ENCODE peak calls at places on chromosomes 2 and 18, in seven cellular contexts. J is HCT116, Z is IMR-90, C is GM23338, Y is astrocyte, X is uterus, N is stomach. E is an unnamed sample.

GRCh38 chr2:176892818-176893217 is 319.8 kb upstream of the HNRNPA3 start:
- DNase-seq in J (no peak), Z (no peak), C (no peak), Y (no peak), X (no peak), N (no peak), E (no peak)

GRCh38 chr18:75393721-75394120 is 33.8 kb downstream of the SMIM21 start:
- DNase-seq in J (no peak), Z (no peak), C (no peak), Y (no peak), X (no peak), N (no peak), E (no peak)

GRCh38 chr2:43135583-43135982 is 90.8 kb downstream of the ZFP36L2 start:
- DNase-seq in J (no peak), Z (no peak), C (no peak), Y (no peak), X (no peak), N (no peak), E (no peak)

GRCh38 chr18:44758821-44759624 is 78.3 kb downstream of the SETBP1 start:
- DNase-seq in J (no peak), Z (no peak), C (no peak), Y (no peak), X (no peak), N (no peak), E (no peak)

GRCh38 chr18:68035709-68036522 is 519.4 kb upstream of the DSEL start:
- DNase-seq in J (no peak), Z (peak), C (no peak), Y (peak), X (no peak), N (no peak), E (no peak)

GRCh38 chr18:22988208-22988607 is 55.1 kb downstream of the RBBP8 start:
- DNase-seq in J (no peak), Z (no peak), C (no peak), Y (no peak), X (no peak), N (no peak), E (no peak)

GRCh38 chr2:121480826-121481225 is 49.9 kb upstream of the RNU4ATAC start:
- DNase-seq in J (no peak), Z (peak), C (no peak), Y (peak), X (peak), N (no peak), E (peak)

GRCh38 chr2:10267551-10268465 is 34.9 kb upstream of the HPCAL1 start:
- DNase-seq in J (no peak), Z (no peak), C (peak), Y (no peak), X (peak), N (peak), E (peak)

GRCh38 chr18:76212958-76213357 is 282.1 kb downstream of the ZNF516 start:
- DNase-seq in J (no peak), Z (no peak), C (peak), Y (no peak), X (no peak), N (no peak), E (no peak)

GRCh38 chr18:43279015-43279758 is 1.9 kb upstream of the SYT4 start:
- DNase-seq in J (no peak), Z (no peak), C (peak), Y (peak), X (no peak), N (no peak), E (no peak)

GRCh38 chr2:159982270-159982669 is 80.1 kb downstream of the PLA2R1 start:
- DNase-seq in J (no peak), Z (peak), C (no peak), Y (peak), X (peak), N (no peak), E (peak)

GRCh38 chr2:11500702-11501303 is 33.0 kb upstream of the GREB1 start:
- DNase-seq in J (no peak), Z (no peak), C (no peak), Y (no peak), X (peak), N (no peak), E (no peak)

GRCh38 chr18:55419939-55420664 is 167.9 kb downstream of the TCF4 start:
- DNase-seq in J (no peak), Z (no peak), C (no peak), Y (peak), X (no peak), N (no peak), E (no peak)

GRCh38 chr2:183408562-183408961 is 284.3 kb downstream of the NUP35 start:
- DNase-seq in J (no peak), Z (no peak), C (peak), Y (no peak), X (no peak), N (no peak), E (no peak)

GRCh38 chr2:48227617-48228344 is 302.2 kb upstream of the STON1 start:
- DNase-seq in J (no peak), Z (no peak), C (no peak), Y (no peak), X (no peak), N (no peak), E (no peak)

GRCh38 chr2:127637725-127638252 is 8.2 kb upstream of the GPR17 start:
- DNase-seq in J (peak), Z (peak), C (peak), Y (peak), X (peak), N (no peak), E (no peak)

GRCh38 chr2:7692657-7693161 is 775.5 kb downstream of the RNF144A start:
- DNase-seq in J (no peak), Z (peak), C (no peak), Y (peak), X (no peak), N (no peak), E (no peak)

GRCh38 chr2:137644689-137645088 is 319.6 kb upstream of the HNMT start:
- DNase-seq in J (no peak), Z (no peak), C (no peak), Y (no peak), X (no peak), N (no peak), E (no peak)

GRCh38 chr18:2717407-2717806 is 61.9 kb downstream of the SMCHD1 start:
- DNase-seq in J (no peak), Z (no peak), C (no peak), Y (no peak), X (no peak), N (no peak), E (no peak)

GRCh38 chr2:223896751-223897320 is 48.3 kb downstream of the WDFY1 start:
- DNase-seq in J (no peak), Z (peak), C (no peak), Y (peak), X (no peak), N (no peak), E (no peak)

GRCh38 chr2:206480620-206481019 is 37.3 kb downstream of the ADAM23 start:
- DNase-seq in J (no peak), Z (no peak), C (no peak), Y (no peak), X (no peak), N (no peak), E (no peak)

DNA sequence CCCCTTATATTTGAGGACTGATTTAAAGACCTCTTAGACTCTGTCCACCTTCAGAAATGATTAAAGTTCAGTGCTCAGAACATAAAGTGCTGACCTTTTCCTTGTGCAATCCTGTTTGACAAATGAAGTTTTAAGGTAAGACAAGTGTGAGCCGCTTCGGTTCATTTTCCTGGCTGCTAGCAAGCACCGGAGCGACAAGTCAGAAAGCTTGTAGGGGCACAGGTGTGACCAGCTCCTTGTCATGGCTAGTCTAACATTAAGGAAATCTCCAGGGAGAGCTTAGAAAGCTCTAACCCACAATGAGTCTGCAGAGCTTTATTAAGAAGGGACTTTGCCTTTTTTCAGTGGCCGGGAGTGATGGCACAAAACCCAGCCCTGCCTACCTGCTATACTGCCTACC is 2.3 kb upstream of the NCKAP5 start:
- DNase-seq in J (no peak), Z (no peak), C (peak), Y (no peak), X (no peak), N (no peak), E (no peak)
- H3K27ac ChIP-seq in J (no peak), Z (no peak), C (peak), Y (no peak), X (no peak), N (no peak), E (no peak)

GRCh38 chr18:31396796-31397195 is 20.2 kb downstream of the DSG4 start:
- DNase-seq in J (no peak), Z (no peak), C (no peak), Y (no peak), X (no peak), N (no peak), E (no peak)
- TF ChIP-seq CTCF in J (peak), Z (no peak), C (no peak), Y (no peak), X (no peak), N (no peak), E (no peak)

DNA sequence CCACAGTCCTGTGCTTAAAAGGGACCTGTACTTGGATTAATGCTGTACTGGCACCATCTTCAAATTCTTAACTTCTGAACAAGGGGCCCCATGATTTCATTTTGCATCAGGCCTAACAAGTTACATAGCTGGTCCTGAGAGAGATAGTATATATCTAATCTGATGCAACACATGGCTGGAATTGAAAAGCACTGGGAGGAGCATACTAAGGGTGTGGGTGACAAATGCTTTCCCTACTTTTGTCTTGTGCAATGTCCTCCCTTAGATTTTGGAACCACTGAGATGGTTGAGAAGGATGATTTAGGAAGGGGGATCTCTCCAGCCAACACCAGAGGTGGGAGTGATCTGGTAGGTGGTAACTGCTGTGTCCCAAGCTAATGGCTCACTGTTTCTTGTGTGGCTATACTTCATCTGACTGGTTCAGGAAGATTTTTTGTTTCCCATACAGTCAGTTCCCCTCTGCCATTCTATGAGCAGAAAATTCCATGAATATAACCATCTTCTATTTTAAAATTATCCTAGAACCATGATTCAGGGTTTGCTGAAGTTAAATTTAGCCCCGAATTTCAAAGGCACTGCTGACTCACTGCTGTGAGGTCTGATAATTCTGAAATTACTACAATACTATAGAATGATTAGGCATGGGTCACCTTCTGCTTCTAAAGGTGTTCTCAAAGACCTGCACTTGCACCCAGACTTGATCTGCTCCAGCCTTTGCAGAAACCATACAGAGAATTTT is 108.3 kb upstream of the NCKAP5 start:
- DNase-seq in J (no peak), Z (peak), C (no peak), Y (peak), X (no peak), N (no peak), E (no peak)
- H3K4me3 ChIP-seq in J (no peak), Z (no peak), C (no peak), Y (no peak), X (no peak), N (no peak), E (no peak)

GRCh38 chr2:216500572-216500971 is 1.9 kb downstream of the RPL37A start:
- DNase-seq in J (no peak), Z (no peak), C (no peak), Y (no peak), X (no peak), N (no peak), E (no peak)
- H3K27ac ChIP-seq in J (peak), Z (no peak), C (peak), Y (no peak), X (no peak), N (no peak), E (no peak)

DNA sequence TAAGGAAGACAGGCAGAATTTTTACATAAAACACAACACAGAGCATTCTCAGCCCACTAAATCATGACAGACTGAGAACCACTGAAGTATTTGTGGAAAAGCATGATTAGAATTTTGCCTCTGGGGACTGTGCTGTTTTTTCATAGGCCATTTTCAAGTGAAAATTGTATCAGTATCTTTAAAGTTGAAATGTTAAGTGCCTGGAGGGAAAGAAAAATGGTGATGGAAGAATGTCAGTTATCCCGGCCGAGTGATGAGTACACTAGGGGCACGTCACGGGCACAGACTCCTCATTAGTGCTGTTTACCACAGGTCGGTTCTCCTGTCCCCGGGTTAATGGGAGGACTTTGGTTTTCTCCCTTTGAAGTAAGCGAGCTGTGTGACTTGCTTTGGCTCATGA is 36.9 kb downstream of the EHD3 start:
- DNase-seq in J (no peak), Z (peak), C (no peak), Y (no peak), X (no peak), N (no peak), E (no peak)
- TF ChIP-seq CTCF in J (no peak), Z (no peak), C (no peak), Y (no peak), X (no peak), N (no peak), E (no peak)

GRCh38 chr2:38515155-38516074 is 87.3 kb downstream of the HNRNPLL start:
- DNase-seq in J (no peak), Z (peak), C (no peak), Y (peak), X (peak), N (peak), E (peak)
- H3K4me3 ChIP-seq in J (no peak), Z (peak), C (no peak), Y (no peak), X (peak), N (peak), E (no peak)

GRCh38 chr18:9991021-9992000 is 77.5 kb downstream of the VAPA start:
- DNase-seq in J (no peak), Z (no peak), C (no peak), Y (no peak), X (peak), N (no peak), E (no peak)

GRCh38 chr18:9993846-9994660 is 80.2 kb downstream of the VAPA start:
- DNase-seq in J (no peak), Z (no peak), C (no peak), Y (no peak), X (peak), N (no peak), E (no peak)

GRCh38 chr18:9992300-9992987 is 78.6 kb downstream of the VAPA start:
- DNase-seq in J (no peak), Z (no peak), C (no peak), Y (no peak), X (peak), N (no peak), E (no peak)

GRCh38 chr18:9994701-9995100 is 80.9 kb downstream of the VAPA start:
- DNase-seq in J (no peak), Z (no peak), C (no peak), Y (no peak), X (peak), N (no peak), E (no peak)

GRCh38 chr18:9992988-9993845 is 79.4 kb downstream of the VAPA start:
- DNase-seq in J (no peak), Z (no peak), C (no peak), Y (no peak), X (peak), N (no peak), E (no peak)
- H3K27ac ChIP-seq in J (no peak), Z (no peak), C (no peak), Y (no peak), X (peak), N (peak), E (peak)